ENCODE peak calls at places on chromosome 21, in eight cellular contexts. T, C, M, F, B, P, G and S are unnamed samples.

GRCh38 chr21:32360401-32360981 is 32.3 kb downstream of the URB1 start:
- DNase-seq in T (no peak), C (no peak), M (no peak), F (peak), B (no peak), P (no peak), G (no peak), S (no peak)

GRCh38 chr21:39667353-39667891 is 54.7 kb downstream of the B3GALT5 start:
- DNase-seq in T (no peak), C (no peak), M (peak), F (no peak), B (no peak), P (no peak), G (no peak), S (no peak)

GRCh38 chr21:29196021-29196663 is 65.7 kb downstream of the MAP3K7CL start:
- DNase-seq in T (peak), C (peak), M (no peak), F (peak), B (peak), P (peak), G (no peak), S (peak)

GRCh38 chr21:34813266-34813886 is 144.6 kb downstream of the CLIC6 start:
- DNase-seq in T (no peak), C (no peak), M (no peak), F (peak), B (no peak), P (peak), G (no peak), S (no peak)

GRCh38 chr21:23633447-23633846 is 1973.8 kb downstream of the MRPL39 start:
- DNase-seq in T (no peak), C (no peak), M (no peak), F (no peak), B (no peak), P (no peak), G (no peak), S (no peak)

GRCh38 chr21:43890042-43890441 is 25.0 kb downstream of the AGPAT3 start:
- DNase-seq in T (no peak), C (no peak), M (peak), F (no peak), B (no peak), P (no peak), G (no peak), S (no peak)

GRCh38 chr21:35398366-35398982 is 349.4 kb upstream of the RUNX1 start:
- DNase-seq in T (no peak), C (no peak), M (no peak), F (no peak), B (no peak), P (peak), G (no peak), S (no peak)

GRCh38 chr21:45151484-45152115 is 77.2 kb downstream of the ADARB1 start:
- DNase-seq in T (no peak), C (no peak), M (no peak), F (peak), B (no peak), P (no peak), G (no peak), S (no peak)

GRCh38 chr21:36994501-36995189 is 11.9 kb upstream of the RIPPLY3 start:
- DNase-seq in T (no peak), C (no peak), M (peak), F (no peak), B (no peak), P (peak), G (no peak), S (peak)

GRCh38 chr21:36437745-36438128 is 42.2 kb downstream of the CLDN14 start:
- DNase-seq in T (peak), C (no peak), M (no peak), F (peak), B (no peak), P (peak), G (no peak), S (no peak)

DNA sequence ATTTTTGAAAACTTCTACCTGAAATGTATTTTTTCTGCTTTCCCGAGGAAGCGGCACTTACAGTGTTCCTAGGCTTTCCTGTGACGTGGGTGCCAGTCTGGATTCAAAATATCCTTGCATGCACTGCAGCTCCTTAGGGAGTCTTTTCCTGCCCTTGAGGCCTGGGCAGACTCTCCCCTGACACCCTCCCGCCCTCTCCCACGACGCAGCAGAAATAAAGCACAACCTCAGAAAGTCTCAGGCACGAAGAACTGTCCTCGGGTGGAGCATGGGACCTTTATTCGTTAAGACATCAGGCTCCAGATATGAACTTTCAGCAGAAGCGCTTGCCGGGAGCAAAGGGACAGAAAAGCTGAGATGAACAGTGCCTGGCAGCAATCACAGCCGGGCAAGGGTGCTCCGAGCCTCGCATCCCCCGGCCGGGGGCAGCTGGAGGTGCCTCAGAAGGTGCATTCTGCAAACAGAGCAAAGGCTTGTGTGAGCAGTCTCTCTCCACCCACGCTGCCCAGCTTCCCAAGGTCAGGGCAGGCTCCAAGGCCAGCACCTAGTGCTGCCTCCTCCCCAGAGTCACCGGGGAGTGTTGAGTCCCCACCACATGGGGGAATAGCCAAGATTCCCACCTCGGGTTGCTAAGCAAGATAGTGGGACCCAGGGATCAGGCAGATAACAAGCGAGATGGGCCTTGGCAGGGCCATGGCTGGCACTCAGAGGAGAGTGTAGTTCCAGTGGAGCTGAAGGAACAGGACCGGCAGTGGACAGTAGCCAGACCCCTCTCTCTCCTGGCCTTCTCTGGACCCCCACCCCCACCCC is 3.2 kb downstream of the TFF3 start:
- DNase-seq in T (no peak), C (no peak), M (no peak), F (no peak), B (no peak), P (no peak), G (no peak), S (no peak)
- TF ChIP-seq CTCF in T (no peak), C (no peak), M (no peak), F (no peak), B (no peak), P (no peak), G (no peak), S (no peak)

DNA sequence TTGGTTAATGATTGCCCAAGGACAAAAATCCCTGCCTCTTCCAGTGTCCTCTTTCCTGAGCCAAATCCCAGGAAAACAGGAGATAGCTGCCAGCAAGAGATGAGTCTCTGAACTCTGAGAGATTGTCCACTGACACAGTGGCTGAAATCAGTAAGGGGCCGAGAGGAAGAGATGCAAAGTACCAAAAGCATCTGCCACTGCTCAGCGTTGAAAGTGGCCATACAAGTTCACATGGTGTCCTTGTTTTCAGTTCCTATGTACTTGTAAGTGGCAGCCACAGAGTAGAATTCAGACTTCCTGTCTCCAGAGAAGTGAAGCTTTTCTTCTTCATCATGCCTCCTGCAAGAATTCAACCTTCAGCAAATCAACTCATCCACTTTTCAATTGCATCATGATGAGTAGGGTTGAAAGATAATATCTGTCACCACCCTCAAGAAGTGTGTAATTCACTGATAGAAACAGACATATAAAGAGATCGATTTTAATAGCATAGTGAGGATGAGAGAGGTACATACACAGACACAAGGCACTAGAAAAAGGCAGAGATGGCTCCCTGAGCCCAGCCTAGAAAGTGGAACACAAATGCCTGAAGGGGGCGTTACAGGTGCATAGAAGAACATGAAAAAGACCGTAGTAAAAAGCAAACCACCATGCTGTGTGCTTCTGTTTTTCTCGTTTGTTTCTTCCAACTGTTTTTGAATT is 185.8 kb downstream of the MRPL39 start:
- DNase-seq in T (peak), C (no peak), M (peak), F (peak), B (peak), P (peak), G (no peak), S (peak)
- TF ChIP-seq CTCF in T (peak), C (peak), M (peak), F (peak), B (peak), P (peak), G (no peak), S (peak)

GRCh38 chr21:14900611-14901010 is 164.2 kb downstream of the NRIP1 start:
- DNase-seq in T (no peak), C (no peak), M (no peak), F (peak), B (no peak), P (peak), G (no peak), S (no peak)

GRCh38 chr21:14895792-14896191 is 169.0 kb downstream of the NRIP1 start:
- DNase-seq in T (no peak), C (no peak), M (no peak), F (no peak), B (no peak), P (no peak), G (no peak), S (no peak)

GRCh38 chr21:14900058-14900457 is 164.7 kb downstream of the NRIP1 start:
- DNase-seq in T (no peak), C (no peak), M (no peak), F (peak), B (no peak), P (peak), G (no peak), S (no peak)

DNA sequence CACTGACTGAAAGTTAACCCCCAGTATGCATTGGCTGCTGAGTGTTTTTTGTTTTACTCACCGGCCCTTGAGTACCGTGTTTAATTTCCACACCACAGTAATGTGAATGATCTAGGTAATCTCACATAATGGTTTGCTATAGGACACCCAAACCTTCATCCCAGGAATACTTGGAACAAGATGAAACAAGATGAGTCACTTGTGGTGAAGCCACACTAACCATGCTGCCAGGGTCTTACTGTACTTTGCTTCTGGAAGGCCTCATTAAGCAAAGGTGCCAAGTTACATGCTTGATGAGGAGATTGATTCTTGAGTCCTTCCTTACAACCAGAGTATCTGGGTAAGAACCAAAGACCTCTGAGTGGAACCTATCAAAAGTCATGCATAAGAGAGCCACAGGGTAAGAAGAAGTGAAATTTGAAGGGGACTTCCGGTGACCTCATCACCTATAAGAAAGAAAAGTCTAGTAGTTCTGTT is 163.3 kb downstream of the NRIP1 start:
- DNase-seq in T (peak), C (no peak), M (no peak), F (peak), B (peak), P (peak), G (no peak), S (peak)
- TF ChIP-seq CTCF in T (no peak), C (no peak), M (no peak), F (no peak), B (no peak), P (no peak), G (no peak), S (no peak)

GRCh38 chr21:42234026-42234425 is 15.1 kb downstream of the ABCG1 start:
- DNase-seq in T (no peak), C (no peak), M (no peak), F (no peak), B (no peak), P (no peak), G (no peak), S (no peak)

GRCh38 chr21:42234464-42235241 is 15.7 kb downstream of the ABCG1 start:
- DNase-seq in T (peak), C (peak), M (peak), F (peak), B (no peak), P (peak), G (peak), S (peak)

GRCh38 chr21:42231761-42232160 is 12.8 kb downstream of the ABCG1 start:
- DNase-seq in T (no peak), C (no peak), M (no peak), F (no peak), B (no peak), P (no peak), G (no peak), S (no peak)

GRCh38 chr21:42232176-42232825 is 13.4 kb downstream of the ABCG1 start:
- DNase-seq in T (peak), C (no peak), M (no peak), F (no peak), B (no peak), P (no peak), G (no peak), S (peak)

GRCh38 chr21:42233067-42233981 is 14.4 kb downstream of the ABCG1 start:
- DNase-seq in T (peak), C (peak), M (peak), F (peak), B (no peak), P (no peak), G (peak), S (peak)
- TF ChIP-seq CTCF in T (peak), C (no peak), M (peak), F (peak), B (peak), P (no peak), G (peak), S (peak)

GRCh38 chr21:41369915-41370839 is 8.3 kb downstream of the MX2 start:
- DNase-seq in T (peak), C (no peak), M (no peak), F (no peak), B (no peak), P (no peak), G (no peak), S (peak)

GRCh38 chr21:41368361-41369104 is 6.7 kb downstream of the MX2 start:
- DNase-seq in T (peak), C (no peak), M (no peak), F (no peak), B (no peak), P (no peak), G (no peak), S (no peak)

GRCh38 chr21:41370840-41371697 is 9.2 kb downstream of the MX2 start:
- DNase-seq in T (no peak), C (no peak), M (peak), F (no peak), B (no peak), P (peak), G (no peak), S (no peak)

GRCh38 chr21:41367598-41368360 is 6.0 kb downstream of the MX2 start:
- DNase-seq in T (peak), C (no peak), M (peak), F (no peak), B (no peak), P (no peak), G (no peak), S (no peak)

DNA sequence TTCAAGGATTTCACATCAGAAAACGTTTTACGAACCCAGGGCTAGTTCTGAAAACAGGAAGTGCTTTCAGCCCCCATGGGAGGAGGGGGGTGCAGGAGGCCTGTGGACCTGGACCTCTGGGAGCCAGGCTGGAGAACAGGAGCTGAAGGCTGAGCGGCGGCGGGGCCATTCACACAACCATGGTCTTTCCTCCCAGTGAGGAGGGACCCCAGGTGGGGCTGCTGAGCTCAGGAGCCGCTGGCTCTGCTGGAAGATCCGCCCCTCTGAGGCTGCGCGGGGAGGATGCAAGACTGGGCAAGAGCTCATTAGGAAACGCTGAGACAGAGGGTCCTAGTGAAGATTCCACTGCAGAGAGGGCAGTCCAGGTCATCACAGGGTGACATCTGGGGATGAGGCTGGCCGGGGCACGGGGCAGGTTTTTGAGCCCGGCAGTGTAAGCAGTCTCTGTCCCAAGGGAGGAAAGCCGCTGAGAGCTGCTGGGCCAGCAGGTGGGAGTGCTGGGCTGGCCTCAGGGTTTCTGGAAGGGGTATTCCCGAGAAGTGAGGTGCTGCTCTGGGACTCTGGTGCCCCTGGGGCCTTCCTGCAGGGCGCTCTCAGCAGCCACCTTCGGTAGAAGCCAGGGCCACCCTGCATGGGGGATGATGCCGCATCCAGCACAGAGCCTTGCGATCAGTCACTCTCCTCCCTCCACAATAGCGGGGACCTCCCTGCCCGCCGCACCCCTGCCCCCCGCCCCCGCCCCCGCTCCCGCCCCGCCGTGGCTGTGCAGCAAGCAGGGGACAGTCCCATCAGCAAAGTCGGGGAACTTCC is 7.5 kb downstream of the MX2 start:
- DNase-seq in T (peak), C (no peak), M (peak), F (peak), B (no peak), P (no peak), G (no peak), S (peak)
- TF ChIP-seq CTCF in T (peak), C (no peak), M (peak), F (no peak), B (peak), P (no peak), G (no peak), S (peak)

GRCh38 chr21:42369821-42370220 is 3.5 kb upstream of the TFF1 start:
- DNase-seq in T (no peak), C (no peak), M (no peak), F (no peak), B (no peak), P (no peak), G (no peak), S (no peak)
- TF ChIP-seq CTCF in T (no peak), C (no peak), M (peak), F (no peak), B (no peak), P (no peak), G (no peak), S (peak)